ENCODE peak calls at places on chromosomes 11 and 22, in eight cellular contexts. N, W, B, P, U, G, Q and H are unnamed samples.
A peak's percentile ranks its signal among the peaks of the same experiment; 100 is the strongest.

GRCh38 chr11:72222106-72222891 is 2.3 kb upstream of the INPPL1 start:
- DNase-seq in N (no peak), W (no peak), B (peak; percentile 41), P (no peak), U (no peak), G (no peak), Q (no peak), H (no peak)

GRCh38 chr11:911031-911889 is 650 bp upstream of the CHID1 start:
- DNase-seq in N (peak; percentile 19), W (no peak), B (peak; percentile 60), P (peak; percentile 81), U (no peak), G (no peak), Q (no peak), H (peak; percentile 74)

GRCh38 chr11:18706330-18707243 is 8.0 kb downstream of the TMEM86A start:
- DNase-seq in N (peak; percentile 36), W (peak; percentile 57), B (no peak), P (peak; percentile 93), U (peak; percentile 82), G (peak; percentile 23), Q (peak; percentile 32), H (peak; percentile 67)

GRCh38 chr11:85949798-85950197 is 94.6 kb downstream of the CCDC83 start:
- DNase-seq in N (no peak), W (no peak), B (no peak), P (no peak), U (no peak), G (no peak), Q (no peak), H (no peak)

GRCh38 chr11:24181395-24182047 is 315.3 kb upstream of the LUZP2 start:
- DNase-seq in N (no peak), W (no peak), B (no peak), P (no peak), U (no peak), G (no peak), Q (no peak), H (no peak)

GRCh38 chr11:102912482-102912830 is 37.7 kb upstream of the MMP12 start:
- DNase-seq in N (no peak), W (no peak), B (no peak), P (no peak), U (no peak), G (no peak), Q (no peak), H (no peak)

GRCh38 chr11:116984186-116984585 is 114.0 kb downstream of the SIK3 start:
- DNase-seq in N (no peak), W (no peak), B (no peak), P (no peak), U (no peak), G (no peak), Q (no peak), H (no peak)

GRCh38 chr11:66332371-66333219 is 3.6 kb downstream of the RIN1 start:
- DNase-seq in N (no peak), W (no peak), B (no peak), P (no peak), U (peak; percentile 50), G (no peak), Q (no peak), H (peak; percentile 17)

GRCh38 chr11:45737056-45737455 is 67.9 kb upstream of the SLC35C1 start:
- DNase-seq in N (no peak), W (no peak), B (no peak), P (no peak), U (no peak), G (no peak), Q (no peak), H (no peak)

GRCh38 chr11:122339661-122340060 is 223.6 kb upstream of the BLID start:
- DNase-seq in N (no peak), W (no peak), B (no peak), P (no peak), U (no peak), G (no peak), Q (no peak), H (no peak)

GRCh38 chr22:20432244-20432686 is 5.4 kb downstream of the SCARF2 start:
- DNase-seq in N (no peak), W (no peak), B (no peak), P (no peak), U (no peak), G (no peak), Q (no peak), H (peak; percentile 11)

GRCh38 chr11:45811571-45812290 is 6.8 kb downstream of the SLC35C1 start:
- DNase-seq in N (no peak), W (no peak), B (no peak), P (no peak), U (no peak), G (no peak), Q (no peak), H (no peak)

GRCh38 chr11:104000798-104001197 is 35.6 kb upstream of the DDI1 start:
- DNase-seq in N (no peak), W (no peak), B (no peak), P (no peak), U (no peak), G (no peak), Q (no peak), H (no peak)

GRCh38 chr11:12139144-12139881 is 28.9 kb downstream of the MICAL2 start:
- DNase-seq in N (no peak), W (no peak), B (no peak), P (no peak), U (no peak), G (no peak), Q (no peak), H (no peak)

GRCh38 chr11:88555829-88556202 is 218.3 kb upstream of the CTSC start:
- DNase-seq in N (no peak), W (no peak), B (no peak), P (no peak), U (no peak), G (no peak), Q (no peak), H (no peak)

GRCh38 chr11:9758676-9759518 is 95.0 kb downstream of the SWAP70 start:
- DNase-seq in N (peak; percentile 34), W (peak; percentile 71), B (peak; percentile 64), P (peak; percentile 89), U (no peak), G (peak; percentile 18), Q (no peak), H (peak; percentile 77)

GRCh38 chr11:71198823-71199165 is 53.6 kb downstream of the SHANK2 start:
- DNase-seq in N (no peak), W (no peak), B (no peak), P (no peak), U (peak; percentile 28), G (no peak), Q (no peak), H (peak; percentile 28)

GRCh38 chr11:11608783-11609232 is 13.0 kb downstream of the GALNT18 start:
- DNase-seq in N (no peak), W (peak; percentile 34), B (no peak), P (no peak), U (no peak), G (no peak), Q (no peak), H (no peak)

GRCh38 chr11:62710001-62710345 is 2.5 kb downstream of the GNG3 start:
- DNase-seq in N (peak; percentile 9), W (no peak), B (no peak), P (no peak), U (no peak), G (no peak), Q (no peak), H (no peak)

GRCh38 chr11:2202900-2203439 is 31.4 kb upstream of the TH start:
- DNase-seq in N (no peak), W (no peak), B (no peak), P (no peak), U (peak; percentile 50), G (no peak), Q (no peak), H (no peak)

GRCh38 chr11:101860694-101861371 is 54.0 kb upstream of the CEP126 start:
- DNase-seq in N (no peak), W (peak; percentile 84), B (peak; percentile 69), P (peak; percentile 71), U (no peak), G (peak; percentile 30), Q (no peak), H (no peak)

GRCh38 chr11:37320921-37321320 is 722.9 kb upstream of the RAG2 start:
- DNase-seq in N (no peak), W (no peak), B (no peak), P (no peak), U (no peak), G (no peak), Q (no peak), H (no peak)

GRCh38 chr11:15737326-15737725 is 619.0 kb downstream of the SOX6 start:
- DNase-seq in N (no peak), W (no peak), B (no peak), P (no peak), U (no peak), G (no peak), Q (no peak), H (no peak)